ENCODE peak calls at places on chromosomes 12 and 14, in ten cellular contexts. One of them, this sample, is unnamed.

GRCh38 chr12:27000962-27001361 is 13.2 kb downstream of the TM7SF3 start:
- DNase-seq in kidney epithelial cell: no peak
- DNase-seq in heart left ventricle: no peak
- DNase-seq in fibroblast of mammary gland: no peak
- DNase-seq in cardiac fibroblast: no peak
- DNase-seq in GM23338: no peak
- DNase-seq in HCT116: no peak
- DNase-seq in fibroblast of lung: no peak
- DNase-seq in epithelial cell of esophagus: no peak
- DNase-seq in left ventricle myocardium inferior: no peak
- DNase-seq in this sample: no peak

GRCh38 chr12:43655586-43655985 is 103.0 kb downstream of the PUS7L start:
- DNase-seq in kidney epithelial cell: peak
- DNase-seq in heart left ventricle: no peak
- DNase-seq in fibroblast of mammary gland: peak
- DNase-seq in cardiac fibroblast: peak
- DNase-seq in GM23338: no peak
- DNase-seq in HCT116: no peak
- DNase-seq in fibroblast of lung: peak
- DNase-seq in epithelial cell of esophagus: peak
- DNase-seq in left ventricle myocardium inferior: no peak
- DNase-seq in this sample: peak

GRCh38 chr14:77305696-77306095 is 15.0 kb downstream of the POMT2 start:
- DNase-seq in kidney epithelial cell: no peak
- DNase-seq in heart left ventricle: no peak
- DNase-seq in fibroblast of mammary gland: no peak
- DNase-seq in cardiac fibroblast: no peak
- DNase-seq in GM23338: no peak
- DNase-seq in HCT116: no peak
- DNase-seq in fibroblast of lung: no peak
- DNase-seq in epithelial cell of esophagus: no peak
- DNase-seq in left ventricle myocardium inferior: no peak
- DNase-seq in this sample: no peak

GRCh38 chr14:92959189-92959531 is 36.2 kb downstream of the CHGA start:
- DNase-seq in kidney epithelial cell: no peak
- DNase-seq in heart left ventricle: peak
- DNase-seq in fibroblast of mammary gland: no peak
- DNase-seq in cardiac fibroblast: no peak
- DNase-seq in GM23338: no peak
- DNase-seq in HCT116: no peak
- DNase-seq in fibroblast of lung: no peak
- DNase-seq in epithelial cell of esophagus: no peak
- DNase-seq in left ventricle myocardium inferior: peak
- DNase-seq in this sample: no peak

GRCh38 chr12:116590561-116590960 is 31.4 kb downstream of the MAP1LC3B2 start:
- DNase-seq in kidney epithelial cell: no peak
- DNase-seq in heart left ventricle: no peak
- DNase-seq in fibroblast of mammary gland: no peak
- DNase-seq in cardiac fibroblast: no peak
- DNase-seq in GM23338: no peak
- DNase-seq in HCT116: no peak
- DNase-seq in fibroblast of lung: no peak
- DNase-seq in epithelial cell of esophagus: peak
- DNase-seq in left ventricle myocardium inferior: no peak
- DNase-seq in this sample: no peak

GRCh38 chr12:24853588-24853987 is 95.3 kb downstream of the BCAT1 start:
- DNase-seq in kidney epithelial cell: no peak
- DNase-seq in heart left ventricle: no peak
- DNase-seq in fibroblast of mammary gland: peak
- DNase-seq in cardiac fibroblast: peak
- DNase-seq in GM23338: no peak
- DNase-seq in HCT116: no peak
- DNase-seq in fibroblast of lung: peak
- DNase-seq in epithelial cell of esophagus: peak
- DNase-seq in left ventricle myocardium inferior: no peak
- DNase-seq in this sample: peak

GRCh38 chr12:45388545-45388944 is 172.7 kb downstream of the ANO6 start:
- DNase-seq in kidney epithelial cell: no peak
- DNase-seq in heart left ventricle: no peak
- DNase-seq in fibroblast of mammary gland: peak
- DNase-seq in cardiac fibroblast: peak
- DNase-seq in GM23338: peak
- DNase-seq in HCT116: peak
- DNase-seq in fibroblast of lung: peak
- DNase-seq in epithelial cell of esophagus: peak
- DNase-seq in left ventricle myocardium inferior: no peak
- DNase-seq in this sample: peak

GRCh38 chr12:108875682-108876361 is 4.1 kb upstream of the DAO start:
- DNase-seq in kidney epithelial cell: no peak
- DNase-seq in heart left ventricle: no peak
- DNase-seq in fibroblast of mammary gland: peak
- DNase-seq in cardiac fibroblast: peak
- DNase-seq in GM23338: no peak
- DNase-seq in HCT116: no peak
- DNase-seq in fibroblast of lung: no peak
- DNase-seq in epithelial cell of esophagus: no peak
- DNase-seq in left ventricle myocardium inferior: no peak
- DNase-seq in this sample: no peak

GRCh38 chr12:104471336-104471735 is 14.6 kb downstream of the CHST11 start:
- DNase-seq in kidney epithelial cell: no peak
- DNase-seq in heart left ventricle: no peak
- DNase-seq in fibroblast of mammary gland: no peak
- DNase-seq in cardiac fibroblast: no peak
- DNase-seq in GM23338: no peak
- DNase-seq in HCT116: no peak
- DNase-seq in fibroblast of lung: no peak
- DNase-seq in epithelial cell of esophagus: no peak
- DNase-seq in left ventricle myocardium inferior: no peak
- DNase-seq in this sample: no peak

GRCh38 chr12:104470521-104470920 is 13.8 kb downstream of the CHST11 start:
- DNase-seq in kidney epithelial cell: no peak
- DNase-seq in heart left ventricle: no peak
- DNase-seq in fibroblast of mammary gland: no peak
- DNase-seq in cardiac fibroblast: no peak
- DNase-seq in GM23338: no peak
- DNase-seq in HCT116: no peak
- DNase-seq in fibroblast of lung: no peak
- DNase-seq in epithelial cell of esophagus: no peak
- DNase-seq in left ventricle myocardium inferior: no peak
- DNase-seq in this sample: no peak

GRCh38 chr12:104472748-104473147 is 16.0 kb downstream of the CHST11 start:
- DNase-seq in kidney epithelial cell: no peak
- DNase-seq in heart left ventricle: no peak
- DNase-seq in fibroblast of mammary gland: no peak
- DNase-seq in cardiac fibroblast: no peak
- DNase-seq in GM23338: no peak
- DNase-seq in HCT116: no peak
- DNase-seq in fibroblast of lung: no peak
- DNase-seq in epithelial cell of esophagus: no peak
- DNase-seq in left ventricle myocardium inferior: no peak
- DNase-seq in this sample: no peak

GRCh38 chr12:104475269-104475668 is 18.5 kb downstream of the CHST11 start:
- DNase-seq in kidney epithelial cell: no peak
- DNase-seq in heart left ventricle: no peak
- DNase-seq in fibroblast of mammary gland: no peak
- DNase-seq in cardiac fibroblast: no peak
- DNase-seq in GM23338: no peak
- DNase-seq in HCT116: no peak
- DNase-seq in fibroblast of lung: no peak
- DNase-seq in epithelial cell of esophagus: no peak
- DNase-seq in left ventricle myocardium inferior: no peak
- DNase-seq in this sample: no peak

DNA sequence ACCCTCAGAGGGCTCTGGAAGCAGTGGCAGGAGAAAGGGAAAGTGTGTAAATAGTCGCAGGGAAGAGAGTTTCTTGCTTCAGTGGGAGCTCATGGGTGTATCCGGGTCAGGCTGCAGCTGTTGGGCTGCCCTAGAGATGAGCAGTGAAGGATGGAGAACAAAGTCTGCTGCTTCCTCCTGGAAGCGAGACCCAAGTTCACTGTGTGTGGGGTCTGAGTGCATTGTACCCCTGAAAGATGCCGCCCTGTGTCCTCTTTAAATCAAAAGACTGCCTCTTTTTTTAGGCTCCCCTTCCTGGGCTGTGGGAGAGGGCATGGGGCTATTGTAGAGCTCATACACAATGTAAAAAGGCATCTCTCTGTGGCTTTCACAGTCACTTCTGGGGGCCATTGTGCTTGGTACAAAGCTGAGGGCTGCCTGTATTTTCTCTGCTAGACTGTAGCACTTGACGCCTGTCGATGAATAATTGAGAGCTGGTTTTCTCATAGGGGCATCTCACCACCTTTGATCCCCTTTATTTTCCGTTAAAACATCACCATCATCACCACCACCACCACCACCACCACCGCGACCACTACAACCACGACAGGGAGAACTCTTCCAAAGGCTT is 16.7 kb downstream of the CHST11 start:
- DNase-seq in kidney epithelial cell: no peak
- DNase-seq in heart left ventricle: no peak
- DNase-seq in fibroblast of mammary gland: no peak
- DNase-seq in cardiac fibroblast: no peak
- DNase-seq in GM23338: no peak
- DNase-seq in HCT116: no peak
- DNase-seq in fibroblast of lung: no peak
- DNase-seq in epithelial cell of esophagus: no peak
- DNase-seq in left ventricle myocardium inferior: no peak
- DNase-seq in this sample: no peak
- H3K4me3 ChIP-seq in kidney epithelial cell: no peak
- H3K4me3 ChIP-seq in heart left ventricle: no peak
- H3K4me3 ChIP-seq in fibroblast of mammary gland: no peak
- H3K4me3 ChIP-seq in cardiac fibroblast: no peak
- H3K4me3 ChIP-seq in GM23338: no peak
- H3K4me3 ChIP-seq in HCT116: no peak
- H3K4me3 ChIP-seq in fibroblast of lung: no peak
- H3K4me3 ChIP-seq in epithelial cell of esophagus: no peak
- H3K4me3 ChIP-seq in left ventricle myocardium inferior: no peak
- H3K4me3 ChIP-seq in this sample: no peak

GRCh38 chr12:1203735-1204019 is 212.7 kb downstream of the ERC1 start:
- DNase-seq in kidney epithelial cell: no peak
- DNase-seq in heart left ventricle: no peak
- DNase-seq in fibroblast of mammary gland: no peak
- DNase-seq in cardiac fibroblast: no peak
- DNase-seq in GM23338: no peak
- DNase-seq in HCT116: no peak
- DNase-seq in fibroblast of lung: no peak
- DNase-seq in epithelial cell of esophagus: no peak
- DNase-seq in left ventricle myocardium inferior: no peak
- DNase-seq in this sample: no peak
- TF ChIP-seq CTCF in kidney epithelial cell: no peak
- TF ChIP-seq CTCF in heart left ventricle: no peak
- TF ChIP-seq CTCF in fibroblast of mammary gland: no peak
- TF ChIP-seq CTCF in cardiac fibroblast: no peak
- TF ChIP-seq CTCF in GM23338: no peak
- TF ChIP-seq CTCF in HCT116: no peak
- TF ChIP-seq CTCF in fibroblast of lung: no peak
- TF ChIP-seq CTCF in epithelial cell of esophagus: no peak
- TF ChIP-seq CTCF in left ventricle myocardium inferior: no peak
- TF ChIP-seq CTCF in this sample: no peak

GRCh38 chr14:99599440-99599839 is 4.6 kb downstream of the CCDC85C start:
- DNase-seq in kidney epithelial cell: no peak
- DNase-seq in heart left ventricle: no peak
- DNase-seq in fibroblast of mammary gland: no peak
- DNase-seq in cardiac fibroblast: no peak
- DNase-seq in GM23338: no peak
- DNase-seq in HCT116: no peak
- DNase-seq in fibroblast of lung: no peak
- DNase-seq in epithelial cell of esophagus: no peak
- DNase-seq in left ventricle myocardium inferior: no peak
- DNase-seq in this sample: no peak

GRCh38 chr14:99597911-99598600 is 6.0 kb downstream of the CCDC85C start:
- DNase-seq in kidney epithelial cell: no peak
- DNase-seq in heart left ventricle: no peak
- DNase-seq in fibroblast of mammary gland: no peak
- DNase-seq in cardiac fibroblast: no peak
- DNase-seq in GM23338: no peak
- DNase-seq in HCT116: no peak
- DNase-seq in fibroblast of lung: no peak
- DNase-seq in epithelial cell of esophagus: no peak
- DNase-seq in left ventricle myocardium inferior: no peak
- DNase-seq in this sample: peak

GRCh38 chr14:99596772-99597171 is 7.2 kb downstream of the CCDC85C start:
- DNase-seq in kidney epithelial cell: no peak
- DNase-seq in heart left ventricle: no peak
- DNase-seq in fibroblast of mammary gland: no peak
- DNase-seq in cardiac fibroblast: no peak
- DNase-seq in GM23338: no peak
- DNase-seq in HCT116: no peak
- DNase-seq in fibroblast of lung: no peak
- DNase-seq in epithelial cell of esophagus: no peak
- DNase-seq in left ventricle myocardium inferior: no peak
- DNase-seq in this sample: no peak

GRCh38 chr14:99600232-99600888 is 3.6 kb downstream of the CCDC85C start:
- DNase-seq in kidney epithelial cell: no peak
- DNase-seq in heart left ventricle: no peak
- DNase-seq in fibroblast of mammary gland: no peak
- DNase-seq in cardiac fibroblast: no peak
- DNase-seq in GM23338: no peak
- DNase-seq in HCT116: no peak
- DNase-seq in fibroblast of lung: no peak
- DNase-seq in epithelial cell of esophagus: no peak
- DNase-seq in left ventricle myocardium inferior: no peak
- DNase-seq in this sample: no peak

GRCh38 chr14:99598774-99599173 is 5.2 kb downstream of the CCDC85C start:
- DNase-seq in kidney epithelial cell: no peak
- DNase-seq in heart left ventricle: no peak
- DNase-seq in fibroblast of mammary gland: no peak
- DNase-seq in cardiac fibroblast: no peak
- DNase-seq in GM23338: no peak
- DNase-seq in HCT116: no peak
- DNase-seq in fibroblast of lung: no peak
- DNase-seq in epithelial cell of esophagus: no peak
- DNase-seq in left ventricle myocardium inferior: no peak
- DNase-seq in this sample: no peak
- H3K4me3 ChIP-seq in kidney epithelial cell: no peak
- H3K4me3 ChIP-seq in heart left ventricle: no peak
- H3K4me3 ChIP-seq in fibroblast of mammary gland: no peak
- H3K4me3 ChIP-seq in cardiac fibroblast: no peak
- H3K4me3 ChIP-seq in GM23338: no peak
- H3K4me3 ChIP-seq in HCT116: no peak
- H3K4me3 ChIP-seq in fibroblast of lung: no peak
- H3K4me3 ChIP-seq in epithelial cell of esophagus: no peak
- H3K4me3 ChIP-seq in left ventricle myocardium inferior: no peak
- H3K4me3 ChIP-seq in this sample: no peak

GRCh38 chr12:92775416-92775815 is 72.6 kb downstream of the PLEKHG7 start:
- DNase-seq in kidney epithelial cell: no peak
- DNase-seq in heart left ventricle: no peak
- DNase-seq in fibroblast of mammary gland: no peak
- DNase-seq in cardiac fibroblast: no peak
- DNase-seq in GM23338: no peak
- DNase-seq in HCT116: no peak
- DNase-seq in fibroblast of lung: no peak
- DNase-seq in epithelial cell of esophagus: no peak
- DNase-seq in left ventricle myocardium inferior: no peak
- DNase-seq in this sample: no peak

GRCh38 chr12:92779902-92780301 is 77.1 kb downstream of the PLEKHG7 start:
- DNase-seq in kidney epithelial cell: no peak
- DNase-seq in heart left ventricle: no peak
- DNase-seq in fibroblast of mammary gland: peak
- DNase-seq in cardiac fibroblast: peak
- DNase-seq in GM23338: no peak
- DNase-seq in HCT116: no peak
- DNase-seq in fibroblast of lung: no peak
- DNase-seq in epithelial cell of esophagus: no peak
- DNase-seq in left ventricle myocardium inferior: no peak
- DNase-seq in this sample: peak

GRCh38 chr12:92784356-92784755 is 81.6 kb downstream of the PLEKHG7 start:
- DNase-seq in kidney epithelial cell: no peak
- DNase-seq in heart left ventricle: no peak
- DNase-seq in fibroblast of mammary gland: peak
- DNase-seq in cardiac fibroblast: no peak
- DNase-seq in GM23338: no peak
- DNase-seq in HCT116: no peak
- DNase-seq in fibroblast of lung: peak
- DNase-seq in epithelial cell of esophagus: peak
- DNase-seq in left ventricle myocardium inferior: no peak
- DNase-seq in this sample: peak

GRCh38 chr12:92778525-92778924 is 75.7 kb downstream of the PLEKHG7 start:
- DNase-seq in kidney epithelial cell: no peak
- DNase-seq in heart left ventricle: no peak
- DNase-seq in fibroblast of mammary gland: no peak
- DNase-seq in cardiac fibroblast: no peak
- DNase-seq in GM23338: no peak
- DNase-seq in HCT116: no peak
- DNase-seq in fibroblast of lung: no peak
- DNase-seq in epithelial cell of esophagus: no peak
- DNase-seq in left ventricle myocardium inferior: no peak
- DNase-seq in this sample: no peak
- TF ChIP-seq CTCF in kidney epithelial cell: no peak
- TF ChIP-seq CTCF in heart left ventricle: no peak
- TF ChIP-seq CTCF in fibroblast of mammary gland: no peak
- TF ChIP-seq CTCF in cardiac fibroblast: no peak
- TF ChIP-seq CTCF in GM23338: no peak
- TF ChIP-seq CTCF in HCT116: no peak
- TF ChIP-seq CTCF in fibroblast of lung: no peak
- TF ChIP-seq CTCF in epithelial cell of esophagus: no peak
- TF ChIP-seq CTCF in left ventricle myocardium inferior: no peak
- TF ChIP-seq CTCF in this sample: no peak

This sample was measured in fibroblast of villous mesenchyme.